ENCODE peak calls at places on chromosomes 1 and 21, in seven cellular contexts. Z is OCI-LY7; D is substantia nigra; R is A172; S is stimulated activated effector memory CD8-positive, alpha-beta T cell treated with anti-CD3 and anti-CD28 coated beads, Interleukin-12 subunit alpha, Interleukin-12 subunit beta, amount 100 ng/mL, for 72 hours; O is NCI-H1694 treated with DMSO at 0.1 percent for 48 hours; H is NCI-H2081. F is an unnamed sample.

GRCh38 chr1:176950736-176951308 is 213.7 kb downstream of the ASTN1 start:
- DNase-seq in R (no peak), S (no peak), O (no peak), H (peak; percentile 29), D (no peak), Z (no peak), F (peak; percentile 31)

GRCh38 chr1:62882161-62882560 is 98.2 kb downstream of the ATG4C start:
- DNase-seq in D (no peak), Z (no peak), H (peak; percentile 79), O (peak; percentile 96), R (no peak), S (no peak), F (no peak)

GRCh38 chr1:152220166-152221163 is 3.5 kb downstream of the HRNR start:
- DNase-seq in D (no peak), Z (no peak), H (no peak), O (no peak), S (no peak), R (no peak), F (no peak)

GRCh38 chr21:17466166-17466565 is 46.7 kb upstream of the CXADR start:
- DNase-seq in H (no peak), O (no peak), Z (no peak), D (no peak), R (peak; percentile 62), S (no peak), F (no peak)

GRCh38 chr1:109815809-109816791 is 52.4 kb upstream of the EPS8L3 start:
- DNase-seq in O (no peak), Z (peak; percentile 83), R (no peak), S (no peak), D (no peak), H (no peak), F (no peak)

GRCh38 chr1:72357411-72357810 is 75.1 kb upstream of the NEGR1 start:
- DNase-seq in Z (no peak), D (no peak), O (no peak), S (no peak), H (no peak), R (no peak), F (no peak)

GRCh38 chr1:241934181-241934815 is 23.3 kb upstream of the BECN2 start:
- DNase-seq in S (no peak), H (no peak), R (peak; percentile 79), Z (no peak), D (no peak), O (no peak), F (peak; percentile 80)

GRCh38 chr1:97693601-97694000 is 227.2 kb downstream of the DPYD start:
- DNase-seq in H (no peak), S (no peak), D (no peak), O (no peak), Z (no peak), R (no peak), F (no peak)

GRCh38 chr1:83676106-83676505 is 322.8 kb downstream of the TTLL7 start:
- DNase-seq in R (no peak), O (no peak), S (no peak), D (no peak), H (no peak), Z (no peak), F (no peak)